ENCODE peak calls at places on chromosomes 5 and 9, in seven cellular contexts. L is adipocyte, R is AG20443, B is nephron progenitor cell, D is ovary, Z is aorta, S is thoracic aorta. M is an unnamed sample.

GRCh38 chr9:111037744-111038335 is 430 bp downstream of the LPAR1 start:
- DNase-seq in D (peak), S (no peak), B (peak), L (peak), R (peak), Z (peak), M (peak)

GRCh38 chr5:177555665-177556064 is 1.3 kb upstream of the FAM193B start:
- DNase-seq in L (no peak), D (no peak), S (no peak), B (no peak), Z (no peak), R (no peak), M (no peak)

GRCh38 chr9:89952401-89952800 is 347.6 kb downstream of the GADD45G start:
- DNase-seq in L (no peak), D (no peak), R (peak), S (no peak), B (no peak), Z (no peak), M (no peak)

GRCh38 chr5:133702773-133703770 is 90.7 kb upstream of the FSTL4 start:
- DNase-seq in R (no peak), B (no peak), Z (no peak), S (no peak), D (no peak), L (no peak), M (no peak)

GRCh38 chr5:139847790-139848507 is 52.3 kb downstream of the PSD2 start:
- DNase-seq in R (peak), B (peak), L (peak), D (peak), Z (peak), S (peak), M (peak)

GRCh38 chr5:56588636-56589485 is 226.5 kb upstream of the MAP3K1 start:
- DNase-seq in S (no peak), Z (peak), R (peak), D (peak), L (no peak), B (peak), M (no peak)

GRCh38 chr5:83343345-83343744 is 128.2 kb upstream of the VCAN start:
- DNase-seq in D (no peak), S (no peak), Z (no peak), R (no peak), B (no peak), L (no peak), M (no peak)

GRCh38 chr5:73763300-73764032 is 137.5 kb downstream of the ARHGEF28 start:
- DNase-seq in R (no peak), D (no peak), Z (no peak), S (no peak), B (no peak), L (peak), M (no peak)

GRCh38 chr5:178074266-178074952 is 38.9 kb upstream of the N4BP3 start:
- DNase-seq in B (no peak), R (no peak), L (no peak), Z (no peak), S (no peak), D (no peak), M (peak)

GRCh38 chr9:121557581-121558422 is 58.2 kb upstream of the GGTA1 start:
- DNase-seq in Z (peak), S (peak), B (peak), L (peak), D (peak), R (peak), M (peak)

GRCh38 chr9:92141144-92142129 is 26.2 kb upstream of the SPTLC1 start:
- DNase-seq in L (peak), D (peak), R (peak), B (peak), S (no peak), Z (peak), M (no peak)

GRCh38 chr5:68033029-68033428 is 182.5 kb upstream of the PIK3R1 start:
- DNase-seq in S (no peak), D (no peak), B (no peak), R (no peak), Z (no peak), L (peak), M (no peak)

GRCh38 chr9:92496401-92496800 is 14.1 kb upstream of the ASPN start:
- DNase-seq in B (no peak), Z (no peak), S (no peak), L (peak), R (no peak), D (no peak), M (no peak)

GRCh38 chr9:122329592-122329991 is 41.2 kb upstream of the PTGS1 start:
- DNase-seq in D (no peak), L (no peak), R (no peak), S (no peak), B (no peak), Z (no peak), M (no peak)

GRCh38 chr5:313806-314376 is 7.6 kb upstream of the AHRR start:
- DNase-seq in S (no peak), B (no peak), L (no peak), D (no peak), R (no peak), Z (no peak), M (no peak)

GRCh38 chr9:99782962-99783718 is 38.5 kb upstream of the NR4A3 start:
- DNase-seq in Z (no peak), D (no peak), R (no peak), L (no peak), S (no peak), B (no peak), M (no peak)

GRCh38 chr9:91810286-91810905 is 139.6 kb downstream of the ROR2 start:
- DNase-seq in R (no peak), D (no peak), B (no peak), L (no peak), S (no peak), Z (peak), M (no peak)

GRCh38 chr9:133003671-133004090 is 25.2 kb downstream of the GFI1B start:
- DNase-seq in D (no peak), B (no peak), R (no peak), L (peak), S (no peak), Z (no peak), M (peak)

GRCh38 chr9:98317134-98317857 is 61.8 kb upstream of the TBC1D2 start:
- DNase-seq in R (peak), B (no peak), Z (no peak), S (no peak), D (no peak), L (no peak), M (peak)

GRCh38 chr5:174688441-174689354 is 35.7 kb upstream of the MSX2 start:
- DNase-seq in L (no peak), D (no peak), Z (no peak), R (no peak), B (peak), S (no peak), M (peak)

GRCh38 chr5:137142371-137143243 is 356.5 kb downstream of the SPOCK1 start:
- DNase-seq in S (peak), B (no peak), D (peak), L (peak), R (peak), Z (peak), M (no peak)

GRCh38 chr5:72434056-72434780 is 73.0 kb downstream of the ZNF366 start:
- DNase-seq in S (no peak), L (no peak), Z (no peak), R (no peak), D (no peak), B (no peak), M (no peak)

GRCh38 chr9:9275656-9276055 is 1337.1 kb downstream of the PTPRD start:
- DNase-seq in D (no peak), Z (no peak), L (no peak), R (no peak), B (no peak), S (no peak), M (no peak)

GRCh38 chr9:20144255-20144654 is 355.4 kb upstream of the SLC24A2 start:
- DNase-seq in B (peak), R (no peak), D (no peak), S (no peak), Z (no peak), L (no peak), M (no peak)

GRCh38 chr9:127640908-127641545 is 28.9 kb downstream of the STXBP1 start:
- DNase-seq in D (no peak), L (no peak), R (no peak), S (no peak), Z (no peak), B (no peak), M (no peak)

M was measured in retina.